ENCODE peak calls at places on chromosomes 13 and 19, in seven cellular contexts. S is spleen, I is uterus, U is GM12864, D is cardiac fibroblast, Y is brain microvascular endothelial cell, O is IMR-90. C is an unnamed sample.

GRCh38 chr13:50400930-50401553 is 385.8 kb downstream of the KCNRG start:
- DNase-seq in S (no peak), I (no peak), O (peak; percentile 92), D (peak; percentile 89), U (no peak), Y (peak; percentile 73), C (no peak)

GRCh38 chr13:49220035-49220855 is at the start of gene MLNR:
- DNase-seq in I (no peak), S (peak; percentile 85), U (no peak), Y (no peak), D (peak; percentile 32), O (no peak), C (peak; percentile 53)

GRCh38 chr13:27289016-27289665 is 18.5 kb downstream of the RASL11A start:
- DNase-seq in U (no peak), I (no peak), O (no peak), D (no peak), S (no peak), Y (no peak), C (no peak)

GRCh38 chr19:13164370-13165090 is 14.3 kb downstream of the IER2 start:
- DNase-seq in S (peak; percentile 86), U (no peak), I (peak; percentile 64), Y (no peak), O (peak; percentile 61), D (peak; percentile 96), C (peak; percentile 69)

GRCh38 chr13:113880651-113881611 is 17.1 kb upstream of the GAS6 start:
- DNase-seq in Y (no peak), D (no peak), U (no peak), I (no peak), S (no peak), O (no peak), C (no peak)

GRCh38 chr13:107234315-107234714 is 666.4 kb upstream of the ARGLU1 start:
- DNase-seq in S (no peak), Y (no peak), U (no peak), D (no peak), I (no peak), O (no peak), C (no peak)

GRCh38 chr13:33459702-33460101 is 174.1 kb upstream of the STARD13 start:
- DNase-seq in S (no peak), I (no peak), O (no peak), Y (no peak), D (no peak), U (no peak), C (no peak)

GRCh38 chr13:99050983-99051488 is 73.2 kb upstream of the DOCK9 start:
- DNase-seq in O (no peak), D (no peak), I (no peak), S (no peak), U (no peak), Y (no peak), C (no peak)

GRCh38 chr13:99859178-99860177 is 112.1 kb downstream of the ZIC5 start:
- DNase-seq in U (peak; percentile 0), I (no peak), D (no peak), Y (no peak), S (no peak), O (no peak), C (no peak)

GRCh38 chr19:52138614-52139290 is 986 bp downstream of the ZNF616 start:
- DNase-seq in I (peak; percentile 20), O (peak; percentile 19), U (no peak), Y (peak; percentile 12), D (peak; percentile 16), S (peak; percentile 74), C (no peak)

GRCh38 chr13:101155920-101156319 is 260.4 kb downstream of the NALCN start:
- DNase-seq in U (no peak), D (no peak), O (no peak), I (no peak), S (no peak), Y (no peak), C (no peak)

GRCh38 chr13:44283598-44283997 is 90.0 kb upstream of the SERP2 start:
- DNase-seq in O (no peak), D (no peak), S (no peak), U (no peak), I (no peak), Y (no peak), C (no peak)

GRCh38 chr19:10625003-10625761 is at the start of gene SLC44A2:
- DNase-seq in Y (peak; percentile 26), D (peak; percentile 74), I (peak; percentile 60), O (peak; percentile 35), S (peak; percentile 83), U (no peak), C (peak; percentile 89)

GRCh38 chr13:92657565-92657964 is 569.0 kb upstream of the GPC6 start:
- DNase-seq in O (peak; percentile 1), U (no peak), D (peak; percentile 20), I (no peak), Y (no peak), S (no peak), C (no peak)

GRCh38 chr13:77028202-77028601 is 1.2 kb upstream of the FBXL3 start:
- DNase-seq in D (peak; percentile 36), I (peak; percentile 68), O (no peak), S (no peak), U (no peak), Y (peak; percentile 44), C (no peak)

GRCh38 chr19:18789883-18790565 is 1.1 kb downstream of the COMP start:
- DNase-seq in S (peak; percentile 74), U (no peak), I (no peak), D (peak; percentile 41), O (no peak), Y (no peak), C (no peak)

GRCh38 chr13:79528759-79529191 is 47.8 kb downstream of the NDFIP2 start:
- DNase-seq in S (no peak), I (no peak), O (peak; percentile 48), D (no peak), U (no peak), Y (no peak), C (no peak)

GRCh38 chr13:44710576-44710975 is 134.4 kb upstream of the TSC22D1 start:
- DNase-seq in Y (peak; percentile 94), D (peak; percentile 90), S (no peak), U (no peak), I (no peak), O (peak; percentile 96), C (no peak)

GRCh38 chr13:86856996-86857395 is 814.2 kb upstream of the SLITRK5 start:
- DNase-seq in U (no peak), O (peak; percentile 76), I (no peak), D (no peak), S (no peak), Y (peak; percentile 60), C (no peak)

GRCh38 chr13:62747629-62748028 is 1332.0 kb upstream of the PCDH20 start:
- DNase-seq in S (no peak), D (no peak), I (no peak), U (no peak), Y (no peak), O (peak; percentile 51), C (no peak)

GRCh38 chr19:1131718-1132552 is 28.1 kb downstream of the GPX4 start:
- DNase-seq in U (peak; percentile 60), Y (peak; percentile 70), D (peak; percentile 95), O (peak; percentile 88), I (peak; percentile 79), S (peak; percentile 99), C (peak; percentile 95)

GRCh38 chr13:48188640-48189039 is 44.4 kb upstream of the ITM2B start:
- DNase-seq in I (no peak), D (no peak), U (no peak), O (no peak), S (no peak), Y (no peak), C (no peak)

GRCh38 chr19:1862424-1863307 is 713 bp downstream of the KLF16 start:
- DNase-seq in I (no peak), S (peak; percentile 92), O (no peak), D (peak; percentile 36), U (no peak), Y (no peak), C (no peak)

GRCh38 chr19:45952691-45953505 is 20.8 kb downstream of the NOVA2 start:
- DNase-seq in I (no peak), O (peak; percentile 42), D (peak; percentile 70), S (peak; percentile 71), Y (peak; percentile 7), U (peak; percentile 31), C (no peak)

GRCh38 chr19:35585844-35586243 is at the start of gene PMIS2:
- DNase-seq in S (no peak), U (no peak), Y (no peak), I (no peak), O (no peak), D (no peak), C (no peak)

GRCh38 chr13:25753976-25754375 is 297.8 kb downstream of the SHISA2 start:
- DNase-seq in O (no peak), U (no peak), I (no peak), Y (no peak), D (no peak), S (no peak), C (no peak)

GRCh38 chr19:8600064-8600463 is 10.5 kb downstream of the ADAMTS10 start:
- DNase-seq in U (no peak), Y (no peak), D (no peak), O (no peak), S (no peak), I (no peak), C (no peak)

GRCh38 chr19:29119582-29119981 is 93.4 kb downstream of the UQCRFS1 start:
- DNase-seq in O (no peak), D (peak; percentile 4), Y (no peak), U (no peak), I (no peak), S (no peak), C (no peak)
- TF ChIP-seq CTCF in O (peak; percentile 19), D (no peak), Y (no peak), U (no peak), I (no peak), S (no peak), C (no peak)

DNA sequence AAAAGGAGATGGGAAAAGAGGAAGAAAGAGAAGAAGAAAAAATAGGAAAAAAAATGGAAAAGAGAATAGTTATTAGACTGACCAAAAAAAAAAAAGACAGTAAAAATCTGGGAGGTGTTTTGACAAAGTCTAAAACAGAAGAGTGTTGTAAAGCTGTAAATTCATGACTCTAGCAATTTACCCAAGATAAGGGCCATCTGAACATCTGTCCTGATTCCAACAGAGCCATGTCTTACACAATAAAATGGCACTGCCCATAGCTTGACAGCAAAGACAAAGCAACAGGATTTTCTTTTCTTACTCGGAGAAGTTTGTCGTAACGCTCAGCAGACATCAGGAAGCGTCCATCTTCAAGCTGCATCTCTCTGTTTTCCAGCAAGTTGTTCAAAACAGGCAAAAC is 69.8 kb downstream of the VWA8 start:
- DNase-seq in S (no peak), O (no peak), U (no peak), Y (no peak), D (no peak), I (no peak), C (no peak)
- H3K4me3 ChIP-seq in S (no peak overlapping the region), O (no peak overlapping the region), U (no peak overlapping the region), Y (no peak overlapping the region), D (no peak overlapping the region), I (no peak overlapping the region), C (no peak overlapping the region)

GRCh38 chr19:31364956-31365355 is 15.7 kb upstream of the TSHZ3 start:
- DNase-seq in O (no peak), D (no peak), I (no peak), Y (no peak), S (no peak), U (no peak), C (no peak)
- TF ChIP-seq CTCF in O (peak; percentile 5), D (no peak), I (no peak), Y (peak; percentile 9), S (no peak), U (no peak), C (no peak)

DNA sequence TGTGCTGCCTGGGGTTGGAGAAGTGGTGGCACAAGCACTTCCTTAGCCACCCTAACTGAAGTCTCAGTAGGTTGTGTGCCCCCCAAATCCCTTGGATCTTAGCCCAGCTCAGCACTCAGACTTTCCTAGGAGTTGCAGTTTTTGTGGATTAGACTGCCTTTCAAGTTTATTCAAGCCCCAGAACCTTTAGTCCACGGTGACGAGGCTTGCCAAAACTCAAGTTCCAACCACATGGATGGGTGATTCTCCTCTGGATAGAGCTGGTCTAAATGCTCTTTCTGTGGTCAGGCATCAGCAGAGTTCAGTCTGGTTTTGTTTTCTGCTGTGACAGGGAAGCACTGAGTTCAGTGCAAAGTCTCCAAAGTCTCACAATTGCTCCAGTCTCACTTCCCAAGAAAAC is 2858.7 kb downstream of the PCDH9 start:
- DNase-seq in D (no peak), Y (no peak), O (no peak), S (no peak), U (no peak), I (no peak), C (no peak)
- H3K4me3 ChIP-seq in D (no peak overlapping the region), Y (no peak overlapping the region), O (no peak overlapping the region), S (no peak overlapping the region), U (no peak overlapping the region), I (no peak overlapping the region), C (no peak overlapping the region)

C was measured in lower lobe of right lung.